ENCODE peak calls at places on chromosomes 3 and 15, in ten cellular contexts. T is AML-193, I is EL, N is NCI-H1092 treated with DMSO at 0.1 percent for 48 hours, O is amygdala, F is HEK293T, L is NCI-H345, P is midbrain, C is HS-27A, V is nucleus accumbens. Q is an unnamed sample.

GRCh38 chr3:32952369-32953067 is 1.1 kb downstream of the CCR4 start:
- DNase-seq in I (no peak), V (no peak), T (no peak), O (no peak), N (no peak), P (no peak), L (no peak), C (no peak), F (no peak), Q (no peak)

GRCh38 chr3:71374582-71374981 is 208.9 kb downstream of the FOXP1 start:
- DNase-seq in O (no peak), T (no peak), P (no peak), C (no peak), V (no peak), F (no peak), I (no peak), N (no peak), L (no peak), Q (no peak)

GRCh38 chr3:100759162-100759561 is 49.9 kb downstream of the TFG start:
- DNase-seq in O (no peak), V (no peak), C (no peak), F (no peak), L (no peak), N (no peak), P (no peak), T (no peak), I (no peak), Q (no peak)

GRCh38 chr15:101537681-101538080 is 48.2 kb upstream of the PCSK6 start:
- DNase-seq in V (no peak), T (peak; percentile 4), N (no peak), C (no peak), P (no peak), I (no peak), L (no peak), O (no peak), F (no peak), Q (no peak)

GRCh38 chr3:102356506-102356905 is 78.3 kb upstream of the ZPLD1 start:
- DNase-seq in O (no peak), F (no peak), C (no peak), P (no peak), N (no peak), L (no peak), T (no peak), I (no peak), V (no peak), Q (no peak)

GRCh38 chr3:124562769-124563168 is 167.5 kb upstream of the UMPS start:
- DNase-seq in L (no peak), V (no peak), N (no peak), T (no peak), C (no peak), O (no peak), I (no peak), F (no peak), P (no peak), Q (no peak)

GRCh38 chr3:158918008-158918407 is 116.2 kb downstream of the MFSD1 start:
- DNase-seq in I (peak; percentile 83), N (peak; percentile 2), V (peak; percentile 19), P (peak; percentile 35), T (peak; percentile 45), L (peak; percentile 34), O (no peak), C (peak; percentile 48), F (peak; percentile 52), Q (peak; percentile 22)

GRCh38 chr15:59792359-59792758 is 103.2 kb upstream of the BNIP2 start:
- DNase-seq in V (no peak), F (no peak), N (no peak), L (peak; percentile 54), O (no peak), T (no peak), C (no peak), P (no peak), I (no peak), Q (no peak)

GRCh38 chr15:73239564-73240208 is 129.1 kb downstream of the HCN4 start:
- DNase-seq in P (peak; percentile 19), L (no peak), C (no peak), T (no peak), N (no peak), I (no peak), F (no peak), V (no peak), O (no peak), Q (no peak)

GRCh38 chr15:95169701-95170459 is 938.5 kb downstream of the MCTP2 start:
- DNase-seq in P (no peak), F (no peak), O (peak; percentile 21), L (no peak), V (no peak), I (peak; percentile 32), C (no peak), T (no peak), N (no peak), Q (no peak)